ENCODE peak calls at places on chromosomes 5 and 9, in ten cellular contexts. U is astrocyte of the spinal cord; L is heart left ventricle; T is transverse colon; S is neural progenitor cell; C is fibroblast of pulmonary artery; K is AG04450; D is stomach; F is CD8-positive, alpha-beta T cell; M is A549. H is an unnamed sample.

GRCh38 chr5:1786621-1787471 is 12.8 kb downstream of the MRPL36 start:
- DNase-seq in K (no peak), L (no peak), C (no peak), F (no peak), U (no peak), D (no peak), M (no peak), T (no peak), S (no peak), H (no peak)

GRCh38 chr9:112046181-112046580 is 128.9 kb downstream of the SUSD1 start:
- DNase-seq in D (no peak), S (no peak), T (no peak), M (no peak), U (peak), C (peak), L (no peak), K (no peak), F (no peak), H (peak)

GRCh38 chr5:131224387-131225191 is 39.3 kb upstream of the CDC42SE2 start:
- DNase-seq in D (no peak), M (no peak), L (no peak), C (no peak), T (peak), K (no peak), U (no peak), S (no peak), F (peak), H (no peak)

GRCh38 chr5:132489871-132490483 is 596 bp downstream of the IRF1 start:
- DNase-seq in M (peak), C (peak), K (no peak), T (peak), F (peak), U (peak), L (peak), S (peak), D (peak), H (peak)

GRCh38 chr5:113601423-113601822 is 87.9 kb downstream of the YTHDC2 start:
- DNase-seq in U (no peak), C (no peak), S (no peak), D (no peak), K (no peak), M (no peak), T (no peak), F (no peak), L (no peak), H (no peak)

GRCh38 chr9:129487658-129488483 is 133.0 kb downstream of the C9orf50 start:
- DNase-seq in L (peak), T (no peak), K (no peak), F (no peak), C (peak), D (peak), M (no peak), U (peak), S (peak), H (peak)

GRCh38 chr5:99061299-99061698 is 132.5 kb upstream of the CHD1 start:
- DNase-seq in T (no peak), S (no peak), U (no peak), L (no peak), C (no peak), D (no peak), M (no peak), K (no peak), F (no peak), H (no peak)

GRCh38 chr5:133489632-133490031 is 122.7 kb downstream of the FSTL4 start:
- DNase-seq in M (no peak), D (no peak), S (no peak), F (no peak), U (no peak), C (no peak), T (no peak), K (no peak), L (no peak), H (no peak)

GRCh38 chr9:76564300-76564699 is 105.3 kb downstream of the GCNT1 start:
- DNase-seq in D (no peak), S (no peak), L (no peak), T (no peak), K (no peak), C (no peak), F (no peak), M (no peak), U (no peak), H (no peak)

GRCh38 chr9:91486699-91487497 is 63.3 kb upstream of the NFIL3 start:
- DNase-seq in D (no peak), T (no peak), M (no peak), U (peak), K (no peak), S (no peak), C (peak), F (no peak), L (peak), H (peak)

GRCh38 chr5:102713682-102714231 is 41.3 kb upstream of the PAM start:
- DNase-seq in U (no peak), L (no peak), D (no peak), S (no peak), F (no peak), C (peak), M (no peak), K (no peak), T (no peak), H (peak)

GRCh38 chr9:127866535-127866934 is 10.9 kb downstream of the AK1 start:
- DNase-seq in D (no peak), M (no peak), C (no peak), K (no peak), L (no peak), F (no peak), U (no peak), S (no peak), T (no peak), H (no peak)

GRCh38 chr5:68250662-68251298 is 35.2 kb downstream of the PIK3R1 start:
- DNase-seq in T (no peak), K (no peak), F (no peak), L (no peak), S (no peak), D (no peak), U (no peak), C (no peak), M (no peak), H (no peak)

GRCh38 chr9:130138791-130139190 is 33.4 kb upstream of the NCS1 start:
- DNase-seq in M (no peak), C (peak), S (no peak), K (peak), L (peak), T (peak), F (peak), U (peak), D (no peak), H (peak)

GRCh38 chr5:67935908-67936573 is 279.5 kb upstream of the PIK3R1 start:
- DNase-seq in F (no peak), T (no peak), K (no peak), C (no peak), D (no peak), L (no peak), U (no peak), M (no peak), S (no peak), H (no peak)

GRCh38 chr9:137080260-137081122 is 3.2 kb downstream of the UAP1L1 start:
- DNase-seq in K (no peak), F (no peak), D (no peak), U (no peak), M (no peak), S (no peak), T (no peak), C (no peak), L (no peak), H (no peak)

GRCh38 chr5:151591144-151591819 is at the start of gene FAT2:
- DNase-seq in U (no peak), S (peak), D (no peak), L (no peak), F (no peak), M (no peak), T (no peak), K (no peak), C (no peak), H (no peak)

GRCh38 chr5:92527311-92528078 is 1053.5 kb downstream of the NR2F1-AS1 start:
- DNase-seq in T (no peak), U (peak), S (no peak), M (no peak), C (peak), F (no peak), L (no peak), D (no peak), K (no peak), H (peak)

GRCh38 chr5:8993031-8993430 is 552.8 kb downstream of the SEMA5A start:
- DNase-seq in F (no peak), D (no peak), T (no peak), K (no peak), L (no peak), C (peak), U (no peak), S (peak), M (no peak), H (peak)

GRCh38 chr9:75238311-75238976 is 150.1 kb downstream of the OSTF1 start:
- DNase-seq in U (peak), L (no peak), C (peak), F (peak), M (peak), T (peak), S (peak), D (peak), K (peak), H (peak)

GRCh38 chr9:133163559-133164208 is at the start of gene GBGT1:
- DNase-seq in S (peak), K (no peak), L (peak), M (peak), D (peak), T (peak), F (peak), U (peak), C (peak), H (peak)

GRCh38 chr5:96252596-96252995 is 180.5 kb downstream of the PCSK1 start:
- DNase-seq in M (no peak), D (no peak), K (no peak), F (no peak), S (no peak), C (no peak), L (no peak), U (no peak), T (no peak), H (peak)

GRCh38 chr9:129283705-129284606 is 105.9 kb upstream of the IER5L start:
- DNase-seq in K (no peak), M (no peak), D (no peak), F (no peak), L (peak), T (no peak), S (no peak), U (no peak), C (no peak), H (no peak)

GRCh38 chr5:139638090-139638735 is 9.9 kb upstream of the CXXC5 start:
- DNase-seq in C (peak), K (no peak), T (peak), F (no peak), M (no peak), U (peak), L (peak), D (peak), S (peak), H (peak)

GRCh38 chr9:34171753-34172535 is 6.9 kb upstream of the UBAP1 start:
- DNase-seq in T (peak), D (no peak), C (no peak), F (peak), M (no peak), L (peak), K (no peak), U (no peak), S (no peak), H (no peak)

GRCh38 chr5:73482383-73483193 is 15.7 kb upstream of the BTF3 start:
- DNase-seq in K (peak), C (peak), S (no peak), T (no peak), M (no peak), D (no peak), U (peak), F (no peak), L (no peak), H (peak)

GRCh38 chr9:133454325-133454724 is 5.5 kb upstream of the CACFD1 start:
- DNase-seq in D (no peak), K (no peak), U (no peak), F (no peak), T (no peak), L (no peak), C (no peak), M (no peak), S (no peak), H (no peak)

GRCh38 chr9:96651626-96652025 is 3.5 kb downstream of the PRXL2C start:
- DNase-seq in F (no peak), D (no peak), S (no peak), M (peak), K (no peak), U (peak), T (no peak), L (no peak), C (peak), H (peak)

GRCh38 chr5:140480310-140481014 is 67.0 kb upstream of the EIF4EBP3 start:
- DNase-seq in F (no peak), T (no peak), C (peak), S (no peak), M (no peak), K (no peak), U (no peak), L (no peak), D (no peak), H (peak)

GRCh38 chr5:127844631-127845030 is 141.4 kb downstream of the CCDC192 start:
- DNase-seq in F (no peak), T (peak), U (peak), S (peak), C (no peak), M (no peak), L (peak), K (no peak), D (peak), H (no peak)

GRCh38 chr9:71353723-71354122 is 232.3 kb upstream of the TRPM3 start:
- DNase-seq in D (no peak), U (peak), S (no peak), C (no peak), L (no peak), M (no peak), F (no peak), T (no peak), K (no peak), H (peak)

GRCh38 chr5:81751836-81752643 is 1.1 kb upstream of the SSBP2 start:
- DNase-seq in L (no peak), M (no peak), T (no peak), F (no peak), U (peak), C (no peak), D (peak), K (no peak), S (peak), H (no peak)

GRCh38 chr5:55923177-55923872 is 71.4 kb downstream of the IL6ST start:
- DNase-seq in S (peak), T (no peak), F (peak), C (peak), M (no peak), D (peak), U (no peak), L (peak), K (no peak), H (peak)

GRCh38 chr5:149389552-149390495 is 10.7 kb upstream of the IL17B start:
- DNase-seq in K (no peak), F (no peak), U (no peak), S (no peak), M (no peak), L (no peak), D (no peak), T (no peak), C (no peak), H (no peak)

GRCh38 chr5:6632324-6632930 is 417 bp downstream of the NSUN2 start:
- DNase-seq in K (no peak), S (no peak), L (no peak), U (peak), M (peak), D (no peak), T (no peak), C (peak), F (no peak), H (peak)

GRCh38 chr9:125061391-125061790 is 81.9 kb downstream of the SCAI start:
- DNase-seq in K (no peak), C (no peak), M (no peak), T (no peak), S (no peak), L (no peak), D (no peak), F (no peak), U (no peak), H (no peak)
- H3K4me3 ChIP-seq in K (no peak), C (no peak), M (no peak), T (no peak), S (no peak), L (no peak), D (no peak), F (no peak), U (no peak), H (no peak)

GRCh38 chr9:121545875-121546423 is 46.3 kb upstream of the GGTA1 start:
- DNase-seq in L (peak), D (peak), U (peak), C (peak), K (peak), S (peak), F (peak), M (peak), T (peak), H (peak)
- TF ChIP-seq CTCF in L (peak), D (peak), U (peak), C (peak), K (peak), S (peak), F (peak), M (peak), T (peak), H (peak)

DNA sequence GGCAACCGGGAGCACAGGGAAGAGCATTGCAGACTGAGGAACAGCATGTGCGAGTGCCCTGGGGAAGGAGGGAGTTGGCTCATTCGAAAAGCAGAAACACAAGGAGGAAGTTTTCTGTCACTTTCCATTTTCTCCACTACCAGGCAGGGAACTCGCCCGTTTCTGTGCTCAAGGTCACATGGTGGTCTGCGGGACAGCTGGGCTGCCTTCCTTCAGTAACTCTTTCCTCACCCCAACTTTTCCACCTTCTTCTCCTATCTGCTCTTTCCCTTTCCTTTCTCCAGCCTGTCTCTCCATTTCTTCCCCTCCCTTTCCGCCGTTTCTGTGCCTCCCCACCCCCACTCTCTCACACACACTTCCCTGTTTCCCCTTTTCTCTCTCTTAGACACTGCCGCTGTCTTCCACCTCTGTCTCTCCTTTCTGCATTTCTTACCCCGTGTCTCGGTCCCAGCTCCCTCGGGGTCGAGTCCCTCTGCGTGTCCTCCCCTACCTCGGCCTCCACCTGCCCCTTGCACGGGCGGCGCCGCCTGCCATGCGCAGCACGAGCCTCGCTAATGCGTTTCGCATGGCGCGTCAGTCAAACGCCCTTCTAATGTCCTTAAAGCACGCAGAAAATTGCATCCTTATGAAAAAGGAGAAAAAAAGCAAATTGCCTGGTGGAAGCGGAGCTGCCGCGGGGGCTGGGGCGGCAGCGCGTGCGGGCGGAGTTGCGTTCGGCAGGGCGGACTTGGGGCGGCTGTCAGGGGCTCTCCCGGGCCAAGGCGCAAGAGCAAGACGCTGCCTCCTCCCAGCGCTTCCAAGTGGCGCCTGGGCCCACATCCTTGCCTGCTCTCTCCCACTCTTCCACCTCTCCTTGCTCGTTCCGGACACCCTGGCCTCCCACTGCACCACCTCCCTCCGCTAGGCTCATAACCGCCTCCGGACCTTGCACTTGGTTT is 9.5 kb downstream of the BARX1 start:
- DNase-seq in T (no peak), M (no peak), S (peak), L (no peak), K (no peak), U (no peak), F (no peak), D (no peak), C (no peak), H (no peak)
- H3K4me3 ChIP-seq in T (no peak), M (peak), S (peak), L (no peak), K (no peak), U (no peak), F (no peak), D (peak), C (no peak), H (no peak)

DNA sequence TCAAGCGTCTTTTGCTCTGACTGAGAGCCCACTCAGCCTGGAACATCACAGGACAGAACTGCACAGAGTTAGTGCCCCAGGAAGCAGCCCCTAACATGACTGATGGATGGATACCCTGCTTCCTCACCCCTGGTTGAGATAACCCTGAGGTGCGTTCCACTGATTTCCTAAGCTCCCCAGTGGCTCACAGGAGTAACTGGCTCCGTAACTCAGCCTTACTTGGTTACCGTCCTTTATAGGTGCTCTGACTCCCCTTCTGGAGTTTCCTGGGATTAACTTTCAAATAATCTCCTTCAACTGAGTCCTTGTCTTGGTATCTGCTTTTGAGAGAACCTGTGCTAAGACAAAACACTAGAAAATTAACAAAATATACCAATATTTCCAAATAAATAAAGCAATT is 449.5 kb downstream of the AGTPBP1 start:
- DNase-seq in L (no peak), C (no peak), F (no peak), M (no peak), T (no peak), K (no peak), U (no peak), S (no peak), D (no peak), H (no peak)
- TF ChIP-seq CTCF in L (no peak), C (no peak), F (no peak), M (no peak), T (no peak), K (no peak), U (no peak), S (no peak), D (no peak), H (no peak)

GRCh38 chr9:13033959-13034695 is 245.4 kb downstream of the MPDZ start:
- DNase-seq in M (peak), C (peak), S (peak), T (peak), U (peak), D (peak), F (no peak), K (peak), L (peak), H (peak)

GRCh38 chr9:13035822-13036221 is 243.7 kb downstream of the MPDZ start:
- DNase-seq in K (no peak), T (no peak), M (no peak), S (no peak), D (no peak), U (no peak), L (no peak), C (no peak), F (no peak), H (no peak)

GRCh38 chr9:13032585-13032984 is 246.9 kb downstream of the MPDZ start:
- DNase-seq in L (no peak), K (no peak), U (no peak), S (no peak), D (no peak), C (no peak), T (no peak), F (no peak), M (no peak), H (no peak)

GRCh38 chr9:13034696-13035006 is 244.8 kb downstream of the MPDZ start:
- DNase-seq in D (no peak), K (no peak), T (no peak), M (no peak), L (no peak), F (no peak), U (peak), C (no peak), S (no peak), H (no peak)
- H3K4me3 ChIP-seq in D (no peak), K (no peak), T (no peak), M (peak), L (no peak), F (no peak), U (no peak), C (no peak), S (no peak), H (peak)

DNA sequence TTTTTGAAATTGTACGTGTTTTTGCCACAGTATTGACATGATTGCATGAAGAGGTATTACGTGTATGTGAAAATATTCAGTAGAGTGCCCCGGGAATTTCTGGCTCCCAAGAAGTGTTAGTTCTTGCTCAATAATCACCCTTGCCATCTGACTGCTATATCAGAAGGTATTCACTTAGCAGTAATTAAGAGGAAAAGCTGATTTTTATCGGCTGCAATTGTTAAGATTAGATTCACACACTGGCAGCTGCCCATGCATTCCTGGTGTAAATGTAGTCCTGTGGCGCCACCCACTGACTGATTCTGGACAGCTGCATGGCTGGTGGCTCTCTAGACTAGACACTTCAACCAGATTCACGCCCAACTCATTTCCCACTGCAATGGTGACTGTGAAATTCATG is 440.0 kb upstream of the ADAMTS16 start:
- DNase-seq in D (no peak), F (no peak), K (no peak), L (peak), M (no peak), S (peak), T (no peak), U (peak), C (peak), H (no peak)
- TF ChIP-seq CTCF in D (no peak), F (no peak), K (no peak), L (no peak), M (peak), S (peak), T (no peak), U (peak), C (peak), H (peak)

H was measured in cardiac fibroblast.